ENCODE peak calls at places on chromosomes 1 and 21, in six cellular contexts. One of them, this sample, is unnamed.
A peak's percentile ranks its signal among the peaks of the same experiment; 100 is the strongest.

GRCh38 chr1:50934838-50935237 is 25.2 kb downstream of the FAF1 start:
- DNase-seq in brain microvascular endothelial cell: no peak
- DNase-seq in activated CD4-positive, alpha-beta T cell treated with anti-CD3 and anti-CD28 coated beads, Interleukin-2, amount 50 U/mL, for 1 hour: no peak
- DNase-seq in GM04504: no peak
- DNase-seq in LoVo: no peak
- DNase-seq in EL: no peak
- DNase-seq in this sample: no peak

GRCh38 chr1:40902634-40902897 is 40.4 kb upstream of the CITED4 start:
- DNase-seq in brain microvascular endothelial cell: peak; percentile 53
- DNase-seq in activated CD4-positive, alpha-beta T cell treated with anti-CD3 and anti-CD28 coated beads, Interleukin-2, amount 50 U/mL, for 1 hour: no peak
- DNase-seq in GM04504: no peak
- DNase-seq in LoVo: no peak
- DNase-seq in EL: no peak
- DNase-seq in this sample: no peak

GRCh38 chr1:214454619-214455396 is 96.6 kb downstream of the PTPN14 start:
- DNase-seq in brain microvascular endothelial cell: peak; percentile 71
- DNase-seq in activated CD4-positive, alpha-beta T cell treated with anti-CD3 and anti-CD28 coated beads, Interleukin-2, amount 50 U/mL, for 1 hour: no peak
- DNase-seq in LoVo: no peak
- DNase-seq in GM04504: no peak
- DNase-seq in EL: peak; percentile 87
- DNase-seq in this sample: no peak

GRCh38 chr1:8230284-8230605 is 87.7 kb upstream of the SLC45A1 start:
- DNase-seq in activated CD4-positive, alpha-beta T cell treated with anti-CD3 and anti-CD28 coated beads, Interleukin-2, amount 50 U/mL, for 1 hour: no peak
- DNase-seq in brain microvascular endothelial cell: no peak
- DNase-seq in LoVo: no peak
- DNase-seq in EL: no peak
- DNase-seq in GM04504: no peak
- DNase-seq in this sample: no peak

GRCh38 chr21:32309906-32310460 is 11.3 kb downstream of the MRAP start:
- DNase-seq in EL: no peak
- DNase-seq in GM04504: no peak
- DNase-seq in LoVo: no peak
- DNase-seq in activated CD4-positive, alpha-beta T cell treated with anti-CD3 and anti-CD28 coated beads, Interleukin-2, amount 50 U/mL, for 1 hour: no peak
- DNase-seq in brain microvascular endothelial cell: no peak
- DNase-seq in this sample: no peak

GRCh38 chr21:41294548-41295231 is 21.9 kb upstream of the FAM3B start:
- DNase-seq in EL: no peak
- DNase-seq in activated CD4-positive, alpha-beta T cell treated with anti-CD3 and anti-CD28 coated beads, Interleukin-2, amount 50 U/mL, for 1 hour: no peak
- DNase-seq in LoVo: no peak
- DNase-seq in GM04504: no peak
- DNase-seq in brain microvascular endothelial cell: no peak
- DNase-seq in this sample: no peak

GRCh38 chr1:83102630-83103071 is 896.3 kb downstream of the TTLL7 start:
- DNase-seq in brain microvascular endothelial cell: peak; percentile 24
- DNase-seq in LoVo: no peak
- DNase-seq in activated CD4-positive, alpha-beta T cell treated with anti-CD3 and anti-CD28 coated beads, Interleukin-2, amount 50 U/mL, for 1 hour: no peak
- DNase-seq in GM04504: peak; percentile 28
- DNase-seq in EL: peak; percentile 2
- DNase-seq in this sample: no peak

GRCh38 chr1:160046494-160047115 is 14.8 kb upstream of the PIGM start:
- DNase-seq in EL: peak; percentile 50
- DNase-seq in brain microvascular endothelial cell: peak; percentile 28
- DNase-seq in activated CD4-positive, alpha-beta T cell treated with anti-CD3 and anti-CD28 coated beads, Interleukin-2, amount 50 U/mL, for 1 hour: peak; percentile 27
- DNase-seq in GM04504: no peak
- DNase-seq in LoVo: no peak
- DNase-seq in this sample: peak; percentile 51

GRCh38 chr1:53549781-53550180 is 90.6 kb downstream of the DMRTB1 start:
- DNase-seq in EL: no peak
- DNase-seq in GM04504: no peak
- DNase-seq in activated CD4-positive, alpha-beta T cell treated with anti-CD3 and anti-CD28 coated beads, Interleukin-2, amount 50 U/mL, for 1 hour: no peak
- DNase-seq in LoVo: no peak
- DNase-seq in brain microvascular endothelial cell: no peak
- DNase-seq in this sample: no peak

GRCh38 chr1:167427843-167428242 is 90.5 kb downstream of the CD247 start:
- DNase-seq in EL: no peak
- DNase-seq in brain microvascular endothelial cell: no peak
- DNase-seq in LoVo: no peak
- DNase-seq in GM04504: peak; percentile 12
- DNase-seq in activated CD4-positive, alpha-beta T cell treated with anti-CD3 and anti-CD28 coated beads, Interleukin-2, amount 50 U/mL, for 1 hour: no peak
- DNase-seq in this sample: no peak

GRCh38 chr1:24929876-24930702 is at the start of gene RUNX3:
- DNase-seq in LoVo: no peak
- DNase-seq in activated CD4-positive, alpha-beta T cell treated with anti-CD3 and anti-CD28 coated beads, Interleukin-2, amount 50 U/mL, for 1 hour: peak; percentile 91
- DNase-seq in brain microvascular endothelial cell: no peak
- DNase-seq in EL: peak; percentile 73
- DNase-seq in GM04504: peak; percentile 69
- DNase-seq in this sample: peak; percentile 90

GRCh38 chr1:236608930-236609726 is 4.8 kb upstream of the HEATR1 start:
- DNase-seq in EL: peak; percentile 68
- DNase-seq in brain microvascular endothelial cell: peak; percentile 40
- DNase-seq in activated CD4-positive, alpha-beta T cell treated with anti-CD3 and anti-CD28 coated beads, Interleukin-2, amount 50 U/mL, for 1 hour: no peak
- DNase-seq in GM04504: peak; percentile 17
- DNase-seq in LoVo: peak; percentile 63
- DNase-seq in this sample: no peak

GRCh38 chr1:220983877-220984635 is 104.8 kb downstream of the HLX start:
- DNase-seq in EL: no peak
- DNase-seq in brain microvascular endothelial cell: no peak
- DNase-seq in activated CD4-positive, alpha-beta T cell treated with anti-CD3 and anti-CD28 coated beads, Interleukin-2, amount 50 U/mL, for 1 hour: no peak
- DNase-seq in LoVo: no peak
- DNase-seq in GM04504: no peak
- DNase-seq in this sample: no peak

GRCh38 chr1:175498002-175498401 is 245.4 kb downstream of the TNR start:
- DNase-seq in activated CD4-positive, alpha-beta T cell treated with anti-CD3 and anti-CD28 coated beads, Interleukin-2, amount 50 U/mL, for 1 hour: no peak
- DNase-seq in LoVo: no peak
- DNase-seq in GM04504: no peak
- DNase-seq in EL: no peak
- DNase-seq in brain microvascular endothelial cell: no peak
- DNase-seq in this sample: no peak

GRCh38 chr1:18931731-18932130 is 24.7 kb downstream of the IFFO2 start:
- DNase-seq in brain microvascular endothelial cell: no peak
- DNase-seq in GM04504: no peak
- DNase-seq in LoVo: no peak
- DNase-seq in activated CD4-positive, alpha-beta T cell treated with anti-CD3 and anti-CD28 coated beads, Interleukin-2, amount 50 U/mL, for 1 hour: no peak
- DNase-seq in EL: no peak
- DNase-seq in this sample: no peak

GRCh38 chr1:182803846-182804245 is 14.3 kb downstream of the NPL start:
- DNase-seq in LoVo: no peak
- DNase-seq in GM04504: no peak
- DNase-seq in activated CD4-positive, alpha-beta T cell treated with anti-CD3 and anti-CD28 coated beads, Interleukin-2, amount 50 U/mL, for 1 hour: no peak
- DNase-seq in brain microvascular endothelial cell: no peak
- DNase-seq in EL: peak; percentile 10
- DNase-seq in this sample: no peak

GRCh38 chr1:201456499-201457309 is 12.3 kb downstream of the PHLDA3 start:
- DNase-seq in LoVo: no peak
- DNase-seq in brain microvascular endothelial cell: peak; percentile 94
- DNase-seq in GM04504: peak; percentile 96
- DNase-seq in EL: peak; percentile 97
- DNase-seq in activated CD4-positive, alpha-beta T cell treated with anti-CD3 and anti-CD28 coated beads, Interleukin-2, amount 50 U/mL, for 1 hour: no peak
- DNase-seq in this sample: peak; percentile 78

GRCh38 chr1:26913754-26914619 is at the start of gene NR0B2:
- DNase-seq in EL: no peak
- DNase-seq in GM04504: no peak
- DNase-seq in activated CD4-positive, alpha-beta T cell treated with anti-CD3 and anti-CD28 coated beads, Interleukin-2, amount 50 U/mL, for 1 hour: no peak
- DNase-seq in brain microvascular endothelial cell: no peak
- DNase-seq in LoVo: peak; percentile 72
- DNase-seq in this sample: peak; percentile 62

GRCh38 chr1:205843031-205843859 is 6.7 kb downstream of the PM20D1 start:
- DNase-seq in LoVo: no peak
- DNase-seq in activated CD4-positive, alpha-beta T cell treated with anti-CD3 and anti-CD28 coated beads, Interleukin-2, amount 50 U/mL, for 1 hour: no peak
- DNase-seq in GM04504: no peak
- DNase-seq in brain microvascular endothelial cell: no peak
- DNase-seq in EL: no peak
- DNase-seq in this sample: no peak

GRCh38 chr1:53738205-53739108 is 507 bp downstream of the GLIS1 start:
- DNase-seq in EL: no peak
- DNase-seq in activated CD4-positive, alpha-beta T cell treated with anti-CD3 and anti-CD28 coated beads, Interleukin-2, amount 50 U/mL, for 1 hour: no peak
- DNase-seq in brain microvascular endothelial cell: no peak
- DNase-seq in LoVo: no peak
- DNase-seq in GM04504: no peak
- DNase-seq in this sample: peak; percentile 31

GRCh38 chr21:34930971-34931370 is 118.1 kb downstream of the RUNX1 start:
- DNase-seq in brain microvascular endothelial cell: peak; percentile 73
- DNase-seq in activated CD4-positive, alpha-beta T cell treated with anti-CD3 and anti-CD28 coated beads, Interleukin-2, amount 50 U/mL, for 1 hour: no peak
- DNase-seq in EL: peak; percentile 50
- DNase-seq in GM04504: no peak
- DNase-seq in LoVo: no peak
- DNase-seq in this sample: no peak

GRCh38 chr21:45839274-45839673 is 142.3 kb upstream of the COL6A1 start:
- DNase-seq in EL: peak; percentile 55
- DNase-seq in activated CD4-positive, alpha-beta T cell treated with anti-CD3 and anti-CD28 coated beads, Interleukin-2, amount 50 U/mL, for 1 hour: no peak
- DNase-seq in LoVo: peak; percentile 20
- DNase-seq in brain microvascular endothelial cell: no peak
- DNase-seq in GM04504: no peak
- DNase-seq in this sample: no peak

GRCh38 chr1:21764615-21765423 is 18.1 kb downstream of the USP48 start:
- DNase-seq in brain microvascular endothelial cell: peak; percentile 79
- DNase-seq in activated CD4-positive, alpha-beta T cell treated with anti-CD3 and anti-CD28 coated beads, Interleukin-2, amount 50 U/mL, for 1 hour: no peak
- DNase-seq in EL: peak; percentile 97
- DNase-seq in LoVo: peak; percentile 46
- DNase-seq in GM04504: peak; percentile 90
- DNase-seq in this sample: peak; percentile 81

GRCh38 chr1:113123737-113124136 is 50.7 kb downstream of the LRIG2 start:
- DNase-seq in EL: no peak
- DNase-seq in activated CD4-positive, alpha-beta T cell treated with anti-CD3 and anti-CD28 coated beads, Interleukin-2, amount 50 U/mL, for 1 hour: no peak
- DNase-seq in GM04504: no peak
- DNase-seq in LoVo: no peak
- DNase-seq in brain microvascular endothelial cell: peak; percentile 52
- DNase-seq in this sample: no peak

GRCh38 chr1:53016705-53017104 is 45.3 kb upstream of the PODN start:
- DNase-seq in EL: no peak
- DNase-seq in LoVo: no peak
- DNase-seq in activated CD4-positive, alpha-beta T cell treated with anti-CD3 and anti-CD28 coated beads, Interleukin-2, amount 50 U/mL, for 1 hour: no peak
- DNase-seq in brain microvascular endothelial cell: no peak
- DNase-seq in GM04504: no peak
- DNase-seq in this sample: no peak

GRCh38 chr1:155052412-155053400 is 1.6 kb downstream of the ADAM15 start:
- DNase-seq in EL: no peak
- DNase-seq in GM04504: no peak
- DNase-seq in brain microvascular endothelial cell: no peak
- DNase-seq in LoVo: no peak
- DNase-seq in activated CD4-positive, alpha-beta T cell treated with anti-CD3 and anti-CD28 coated beads, Interleukin-2, amount 50 U/mL, for 1 hour: peak; percentile 36
- DNase-seq in this sample: peak; percentile 82

GRCh38 chr1:69595486-69595885 is 27.8 kb downstream of the LRRC7 start:
- DNase-seq in LoVo: no peak
- DNase-seq in EL: no peak
- DNase-seq in brain microvascular endothelial cell: no peak
- DNase-seq in activated CD4-positive, alpha-beta T cell treated with anti-CD3 and anti-CD28 coated beads, Interleukin-2, amount 50 U/mL, for 1 hour: no peak
- DNase-seq in GM04504: no peak
- DNase-seq in this sample: no peak

GRCh38 chr1:107949467-107950253 is 15.3 kb downstream of the VAV3 start:
- DNase-seq in EL: no peak
- DNase-seq in activated CD4-positive, alpha-beta T cell treated with anti-CD3 and anti-CD28 coated beads, Interleukin-2, amount 50 U/mL, for 1 hour: no peak
- DNase-seq in GM04504: no peak
- DNase-seq in brain microvascular endothelial cell: no peak
- DNase-seq in LoVo: no peak
- DNase-seq in this sample: no peak

GRCh38 chr1:39525366-39526165 is 34.1 kb downstream of the BMP8A start:
- DNase-seq in activated CD4-positive, alpha-beta T cell treated with anti-CD3 and anti-CD28 coated beads, Interleukin-2, amount 50 U/mL, for 1 hour: no peak
- DNase-seq in brain microvascular endothelial cell: no peak
- DNase-seq in LoVo: no peak
- DNase-seq in EL: no peak
- DNase-seq in GM04504: no peak
- DNase-seq in this sample: no peak

GRCh38 chr1:99570486-99571089 is 75.3 kb upstream of the PALMD start:
- DNase-seq in LoVo: no peak
- DNase-seq in brain microvascular endothelial cell: no peak
- DNase-seq in GM04504: no peak
- DNase-seq in EL: peak; percentile 14
- DNase-seq in activated CD4-positive, alpha-beta T cell treated with anti-CD3 and anti-CD28 coated beads, Interleukin-2, amount 50 U/mL, for 1 hour: no peak
- DNase-seq in this sample: no peak